ENCODE peak calls at places on chromosomes 13 and 19, in five cellular contexts. One of them, this sample, is unnamed.

GRCh38 chr13:74290324-74290773 is 156.1 kb upstream of the KLF12 start:
- DNase-seq in heart right ventricle: peak; percentile 55
- DNase-seq in fibroblast of the aortic adventitia: peak; percentile 94
- DNase-seq in NB4: peak; percentile 17
- DNase-seq in Peyer's patch: peak; percentile 56
- DNase-seq in this sample: peak; percentile 63

GRCh38 chr19:14507704-14508246 is 10.4 kb downstream of the DNAJB1 start:
- DNase-seq in NB4: no peak
- DNase-seq in heart right ventricle: no peak
- DNase-seq in Peyer's patch: no peak
- DNase-seq in fibroblast of the aortic adventitia: peak; percentile 46
- DNase-seq in this sample: no peak

GRCh38 chr13:39417643-39418042 is 185.3 kb downstream of the LHFPL6 start:
- DNase-seq in heart right ventricle: no peak
- DNase-seq in NB4: peak; percentile 9
- DNase-seq in fibroblast of the aortic adventitia: peak; percentile 57
- DNase-seq in Peyer's patch: no peak
- DNase-seq in this sample: no peak

GRCh38 chr13:39712626-39713025 is 57.2 kb downstream of the COG6 start:
- DNase-seq in NB4: no peak
- DNase-seq in fibroblast of the aortic adventitia: no peak
- DNase-seq in heart right ventricle: no peak
- DNase-seq in Peyer's patch: no peak
- DNase-seq in this sample: no peak

GRCh38 chr19:980133-980998 is 3.8 kb upstream of the WDR18 start:
- DNase-seq in Peyer's patch: no peak
- DNase-seq in fibroblast of the aortic adventitia: no peak
- DNase-seq in NB4: peak; percentile 35
- DNase-seq in heart right ventricle: no peak
- DNase-seq in this sample: no peak

GRCh38 chr19:49442793-49443365 is 1.6 kb upstream of the SLC17A7 start:
- DNase-seq in fibroblast of the aortic adventitia: peak; percentile 80
- DNase-seq in NB4: peak; percentile 67
- DNase-seq in Peyer's patch: peak; percentile 80
- DNase-seq in heart right ventricle: peak; percentile 96
- DNase-seq in this sample: peak; percentile 75

GRCh38 chr19:2577722-2578335 is 101.9 kb downstream of the GADD45B start:
- DNase-seq in NB4: no peak
- DNase-seq in Peyer's patch: no peak
- DNase-seq in heart right ventricle: no peak
- DNase-seq in fibroblast of the aortic adventitia: no peak
- DNase-seq in this sample: no peak

GRCh38 chr13:85367887-85368286 is 431.3 kb downstream of the SLITRK6 start:
- DNase-seq in NB4: no peak
- DNase-seq in Peyer's patch: no peak
- DNase-seq in heart right ventricle: no peak
- DNase-seq in fibroblast of the aortic adventitia: peak; percentile 29
- DNase-seq in this sample: no peak

GRCh38 chr13:23618341-23618740 is 48.1 kb downstream of the TNFRSF19 start:
- DNase-seq in Peyer's patch: no peak
- DNase-seq in NB4: no peak
- DNase-seq in heart right ventricle: no peak
- DNase-seq in fibroblast of the aortic adventitia: peak; percentile 92
- DNase-seq in this sample: no peak

GRCh38 chr19:776549-776948 is 20.7 kb upstream of the PTBP1 start:
- DNase-seq in Peyer's patch: no peak
- DNase-seq in NB4: no peak
- DNase-seq in fibroblast of the aortic adventitia: no peak
- DNase-seq in heart right ventricle: no peak
- DNase-seq in this sample: no peak

GRCh38 chr19:35509861-35510625 is 3.4 kb downstream of the DMKN start:
- DNase-seq in NB4: peak; percentile 28
- DNase-seq in heart right ventricle: peak; percentile 68
- DNase-seq in fibroblast of the aortic adventitia: peak; percentile 38
- DNase-seq in Peyer's patch: peak; percentile 82
- DNase-seq in this sample: peak; percentile 83

GRCh38 chr19:5148794-5149190 is 179.9 kb downstream of the KDM4B start:
- DNase-seq in fibroblast of the aortic adventitia: no peak
- DNase-seq in Peyer's patch: no peak
- DNase-seq in heart right ventricle: no peak
- DNase-seq in NB4: no peak
- DNase-seq in this sample: no peak

GRCh38 chr19:3818479-3818878 is 32.3 kb upstream of the MATK start:
- DNase-seq in NB4: no peak
- DNase-seq in heart right ventricle: no peak
- DNase-seq in Peyer's patch: no peak
- DNase-seq in fibroblast of the aortic adventitia: peak; percentile 14
- DNase-seq in this sample: peak; percentile 59

GRCh38 chr13:113398963-113399754 is 35.2 kb upstream of the GRTP1 start:
- DNase-seq in NB4: no peak
- DNase-seq in fibroblast of the aortic adventitia: peak; percentile 19
- DNase-seq in Peyer's patch: no peak
- DNase-seq in heart right ventricle: no peak
- DNase-seq in this sample: no peak

GRCh38 chr19:40585241-40585640 is 8.6 kb downstream of the SHKBP1 start:
- DNase-seq in NB4: no peak
- DNase-seq in Peyer's patch: no peak
- DNase-seq in heart right ventricle: no peak
- DNase-seq in fibroblast of the aortic adventitia: no peak
- DNase-seq in this sample: no peak

GRCh38 chr19:49431330-49431749 is 6.2 kb downstream of the GFY start:
- DNase-seq in NB4: no peak
- DNase-seq in fibroblast of the aortic adventitia: no peak
- DNase-seq in heart right ventricle: no peak
- DNase-seq in Peyer's patch: no peak
- DNase-seq in this sample: peak; percentile 40

GRCh38 chr19:34253711-34254551 is 423 bp upstream of the GARRE1 start:
- DNase-seq in fibroblast of the aortic adventitia: peak; percentile 35
- DNase-seq in NB4: peak; percentile 72
- DNase-seq in heart right ventricle: peak; percentile 90
- DNase-seq in Peyer's patch: peak; percentile 88
- DNase-seq in this sample: no peak

GRCh38 chr13:58461217-58461616 is 829.7 kb downstream of the PCDH17 start:
- DNase-seq in fibroblast of the aortic adventitia: no peak
- DNase-seq in Peyer's patch: no peak
- DNase-seq in heart right ventricle: no peak
- DNase-seq in NB4: no peak
- DNase-seq in this sample: no peak

GRCh38 chr19:49109051-49109450 is 5.1 kb upstream of the LIN7B start:
- DNase-seq in Peyer's patch: no peak
- DNase-seq in NB4: no peak
- DNase-seq in heart right ventricle: no peak
- DNase-seq in fibroblast of the aortic adventitia: no peak
- DNase-seq in this sample: no peak

GRCh38 chr19:40420766-40421467 is 4.9 kb downstream of the SERTAD1 start:
- DNase-seq in heart right ventricle: peak; percentile 95
- DNase-seq in fibroblast of the aortic adventitia: peak; percentile 91
- DNase-seq in Peyer's patch: peak; percentile 83
- DNase-seq in NB4: peak; percentile 77
- DNase-seq in this sample: peak; percentile 81

GRCh38 chr19:48724796-48725753 is 5.5 kb upstream of the MAMSTR start:
- DNase-seq in fibroblast of the aortic adventitia: peak; percentile 97
- DNase-seq in NB4: peak; percentile 99
- DNase-seq in heart right ventricle: peak; percentile 93
- DNase-seq in Peyer's patch: no peak
- DNase-seq in this sample: peak; percentile 50

GRCh38 chr13:51731759-51732158 is 72.2 kb downstream of the DHRS12 start:
- DNase-seq in heart right ventricle: no peak
- DNase-seq in fibroblast of the aortic adventitia: peak; percentile 87
- DNase-seq in Peyer's patch: no peak
- DNase-seq in NB4: peak; percentile 40
- DNase-seq in this sample: no peak

GRCh38 chr13:76884167-76884566 is 2.0 kb downstream of the KCTD12 start:
- DNase-seq in heart right ventricle: peak; percentile 45
- DNase-seq in Peyer's patch: no peak
- DNase-seq in fibroblast of the aortic adventitia: peak; percentile 75
- DNase-seq in NB4: peak; percentile 30
- DNase-seq in this sample: peak; percentile 24

GRCh38 chr19:47650695-47651094 is 41.8 kb downstream of the BICRA start:
- DNase-seq in heart right ventricle: no peak
- DNase-seq in Peyer's patch: no peak
- DNase-seq in fibroblast of the aortic adventitia: no peak
- DNase-seq in NB4: no peak
- DNase-seq in this sample: no peak

GRCh38 chr13:114230117-114230516 is 4.6 kb upstream of the CDC16 start:
- DNase-seq in fibroblast of the aortic adventitia: peak; percentile 30
- DNase-seq in NB4: peak; percentile 85
- DNase-seq in Peyer's patch: no peak
- DNase-seq in heart right ventricle: no peak
- DNase-seq in this sample: no peak

GRCh38 chr19:16462757-16463250 is 9.0 kb downstream of the EPS15L1 start:
- DNase-seq in NB4: no peak
- DNase-seq in fibroblast of the aortic adventitia: no peak
- DNase-seq in heart right ventricle: no peak
- DNase-seq in Peyer's patch: no peak
- DNase-seq in this sample: peak; percentile 27

GRCh38 chr13:24511824-24512207 is 762 bp downstream of the PARP4 start:
- DNase-seq in heart right ventricle: no peak
- DNase-seq in Peyer's patch: peak; percentile 25
- DNase-seq in NB4: no peak
- DNase-seq in fibroblast of the aortic adventitia: no peak
- DNase-seq in this sample: no peak

GRCh38 chr19:6925801-6926751 is 38.7 kb downstream of the ADGRE1 start:
- DNase-seq in fibroblast of the aortic adventitia: no peak
- DNase-seq in heart right ventricle: no peak
- DNase-seq in NB4: peak; percentile 11
- DNase-seq in Peyer's patch: no peak
- DNase-seq in this sample: peak; percentile 4
- TF ChIP-seq CTCF in fibroblast of the aortic adventitia: no peak
- TF ChIP-seq CTCF in heart right ventricle: no peak
- TF ChIP-seq CTCF in NB4: peak; percentile 19
- TF ChIP-seq CTCF in Peyer's patch: no peak
- TF ChIP-seq CTCF in this sample: no peak

DNA sequence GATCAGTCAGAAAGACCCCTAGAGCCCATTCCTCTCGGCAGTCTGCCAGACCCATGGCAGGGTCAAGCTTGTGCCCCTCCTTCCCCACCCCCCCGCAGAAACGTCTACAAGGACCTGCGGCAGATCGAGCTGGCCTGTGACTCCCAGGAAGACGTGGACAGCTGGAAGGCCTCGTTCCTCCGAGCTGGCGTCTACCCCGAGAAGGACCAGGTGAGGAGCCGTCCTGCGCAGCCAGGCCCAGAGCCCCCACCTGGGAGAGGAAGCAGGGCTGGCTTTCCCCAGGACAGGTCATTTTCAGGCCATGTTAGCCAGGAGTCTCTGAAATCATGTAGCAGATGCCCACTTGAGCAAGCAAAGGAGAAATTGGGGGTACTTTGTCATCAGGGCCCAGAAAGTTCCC is 12.3 kb downstream of the TMED1 start:
- DNase-seq in Peyer's patch: no peak
- DNase-seq in heart right ventricle: no peak
- DNase-seq in fibroblast of the aortic adventitia: no peak
- DNase-seq in NB4: no peak
- DNase-seq in this sample: no peak
- TF ChIP-seq CTCF in Peyer's patch: no peak
- TF ChIP-seq CTCF in heart right ventricle: no peak
- TF ChIP-seq CTCF in fibroblast of the aortic adventitia: no peak
- TF ChIP-seq CTCF in NB4: no peak
- TF ChIP-seq CTCF in this sample: no peak

DNA sequence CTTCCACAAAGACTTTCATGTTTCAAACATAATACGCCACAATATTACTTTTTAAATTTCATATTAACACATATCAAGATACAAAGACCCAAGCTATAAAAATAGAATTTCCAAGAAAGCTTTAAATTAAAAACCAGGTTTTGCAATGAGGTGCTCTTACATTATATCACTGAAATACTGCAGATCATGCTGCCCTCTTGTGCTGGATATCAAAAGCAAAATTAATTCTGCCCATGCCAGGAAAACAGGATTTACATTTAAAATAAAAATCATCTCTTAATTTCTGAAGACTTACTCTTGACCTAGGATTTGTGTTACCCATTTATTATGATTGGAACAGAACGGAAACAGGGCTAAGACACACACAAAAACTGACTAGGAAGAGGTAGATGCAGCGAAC is 145.0 kb downstream of the ABCC4 start:
- DNase-seq in Peyer's patch: no peak
- DNase-seq in NB4: peak; percentile 6
- DNase-seq in fibroblast of the aortic adventitia: peak; percentile 63
- DNase-seq in heart right ventricle: no peak
- DNase-seq in this sample: no peak
- TF ChIP-seq CTCF in Peyer's patch: peak; percentile 48
- TF ChIP-seq CTCF in NB4: no peak
- TF ChIP-seq CTCF in fibroblast of the aortic adventitia: peak; percentile 45
- TF ChIP-seq CTCF in heart right ventricle: peak; percentile 43
- TF ChIP-seq CTCF in this sample: no peak

GRCh38 chr13:102091231-102091630 is 310.6 kb downstream of the FGF14 start:
- DNase-seq in NB4: peak; percentile 18
- DNase-seq in Peyer's patch: no peak
- DNase-seq in fibroblast of the aortic adventitia: no peak
- DNase-seq in heart right ventricle: no peak
- DNase-seq in this sample: no peak
- TF ChIP-seq CTCF in NB4: peak; percentile 0
- TF ChIP-seq CTCF in Peyer's patch: no peak
- TF ChIP-seq CTCF in fibroblast of the aortic adventitia: no peak
- TF ChIP-seq CTCF in heart right ventricle: no peak
- TF ChIP-seq CTCF in this sample: no peak

GRCh38 chr13:96880419-96880818 is 113.9 kb downstream of the OXGR1 start:
- DNase-seq in heart right ventricle: no peak
- DNase-seq in fibroblast of the aortic adventitia: no peak
- DNase-seq in NB4: no peak
- DNase-seq in Peyer's patch: no peak
- DNase-seq in this sample: no peak
- TF ChIP-seq CTCF in heart right ventricle: no peak
- TF ChIP-seq CTCF in fibroblast of the aortic adventitia: no peak
- TF ChIP-seq CTCF in NB4: no peak
- TF ChIP-seq CTCF in Peyer's patch: no peak
- TF ChIP-seq CTCF in this sample: no peak

This sample was measured in activated CD8-positive, alpha-beta T cell treated with anti-CD3 and anti-CD28 coated beads for 36 hours.